ENCODE peak calls at places on chromosomes 4 and X, in eight cellular contexts. One of them, this sample, is unnamed.

GRCh38 chr4:1239141-1239948 is 9.6 kb downstream of the CTBP1 start:
- DNase-seq in left lung: peak; percentile 57
- DNase-seq in stomach: no peak
- DNase-seq in fibroblast of mammary gland: no peak
- DNase-seq in lower leg skin: no peak
- DNase-seq in HFFc6: no peak
- DNase-seq in endodermal cell: no peak
- DNase-seq in AG04450: no peak
- DNase-seq in this sample: no peak

GRCh38 chrX:41276661-41277506 is 57.1 kb upstream of the DDX3X start:
- DNase-seq in left lung: no peak
- DNase-seq in stomach: no peak
- DNase-seq in fibroblast of mammary gland: no peak
- DNase-seq in lower leg skin: no peak
- DNase-seq in HFFc6: no peak
- DNase-seq in endodermal cell: peak; percentile 61
- DNase-seq in AG04450: no peak
- DNase-seq in this sample: no peak

GRCh38 chr4:118879409-118879808 is 9.2 kb upstream of the SYNPO2 start:
- DNase-seq in left lung: peak; percentile 28
- DNase-seq in stomach: no peak
- DNase-seq in fibroblast of mammary gland: no peak
- DNase-seq in lower leg skin: no peak
- DNase-seq in HFFc6: no peak
- DNase-seq in endodermal cell: no peak
- DNase-seq in AG04450: no peak
- DNase-seq in this sample: no peak

GRCh38 chrX:65148232-65148631 is 172.0 kb upstream of the ZC4H2 start:
- DNase-seq in left lung: no peak
- DNase-seq in stomach: no peak
- DNase-seq in fibroblast of mammary gland: no peak
- DNase-seq in lower leg skin: no peak
- DNase-seq in HFFc6: no peak
- DNase-seq in endodermal cell: no peak
- DNase-seq in AG04450: no peak
- DNase-seq in this sample: no peak

GRCh38 chr4:151197258-151197657 is 79.7 kb upstream of the PRSS48 start:
- DNase-seq in left lung: no peak
- DNase-seq in stomach: no peak
- DNase-seq in fibroblast of mammary gland: peak; percentile 86
- DNase-seq in lower leg skin: peak; percentile 85
- DNase-seq in HFFc6: peak; percentile 72
- DNase-seq in endodermal cell: no peak
- DNase-seq in AG04450: no peak
- DNase-seq in this sample: no peak

GRCh38 chrX:18890724-18891560 is 93.0 kb downstream of the PHKA2 start:
- DNase-seq in left lung: no peak
- DNase-seq in stomach: no peak
- DNase-seq in fibroblast of mammary gland: no peak
- DNase-seq in lower leg skin: no peak
- DNase-seq in HFFc6: no peak
- DNase-seq in endodermal cell: no peak
- DNase-seq in AG04450: no peak
- DNase-seq in this sample: no peak

GRCh38 chrX:39953879-39954278 is 143.9 kb downstream of the BCOR start:
- DNase-seq in left lung: peak; percentile 86
- DNase-seq in stomach: peak; percentile 93
- DNase-seq in fibroblast of mammary gland: peak; percentile 30
- DNase-seq in lower leg skin: peak; percentile 14
- DNase-seq in HFFc6: no peak
- DNase-seq in endodermal cell: no peak
- DNase-seq in AG04450: peak; percentile 8
- DNase-seq in this sample: no peak

GRCh38 chr4:141329174-141329569 is 108.5 kb downstream of the ZNF330 start:
- DNase-seq in left lung: no peak
- DNase-seq in stomach: no peak
- DNase-seq in fibroblast of mammary gland: peak; percentile 92
- DNase-seq in lower leg skin: peak; percentile 35
- DNase-seq in HFFc6: peak; percentile 78
- DNase-seq in endodermal cell: no peak
- DNase-seq in AG04450: peak; percentile 15
- DNase-seq in this sample: no peak

GRCh38 chrX:30627818-30628652 is 25.2 kb upstream of the GK start:
- DNase-seq in left lung: no peak
- DNase-seq in stomach: no peak
- DNase-seq in fibroblast of mammary gland: peak; percentile 11
- DNase-seq in lower leg skin: no peak
- DNase-seq in HFFc6: no peak
- DNase-seq in endodermal cell: no peak
- DNase-seq in AG04450: no peak
- DNase-seq in this sample: no peak

GRCh38 chrX:30010471-30010870 is 204.9 kb upstream of the MAGEB2 start:
- DNase-seq in left lung: no peak
- DNase-seq in stomach: no peak
- DNase-seq in fibroblast of mammary gland: no peak
- DNase-seq in lower leg skin: no peak
- DNase-seq in HFFc6: peak; percentile 17
- DNase-seq in endodermal cell: no peak
- DNase-seq in AG04450: no peak
- DNase-seq in this sample: no peak

GRCh38 chrX:84188320-84188834 is 378 bp upstream of the RPS6KA6 start:
- DNase-seq in left lung: peak; percentile 71
- DNase-seq in stomach: peak; percentile 51
- DNase-seq in fibroblast of mammary gland: peak; percentile 44
- DNase-seq in lower leg skin: no peak
- DNase-seq in HFFc6: peak; percentile 32
- DNase-seq in endodermal cell: no peak
- DNase-seq in AG04450: peak; percentile 26
- DNase-seq in this sample: peak; percentile 23

GRCh38 chrX:74536142-74537010 is 78.0 kb downstream of the RLIM start:
- DNase-seq in left lung: peak; percentile 90
- DNase-seq in stomach: peak; percentile 64
- DNase-seq in fibroblast of mammary gland: peak; percentile 85
- DNase-seq in lower leg skin: peak; percentile 21
- DNase-seq in HFFc6: peak; percentile 73
- DNase-seq in endodermal cell: peak; percentile 82
- DNase-seq in AG04450: peak; percentile 71
- DNase-seq in this sample: peak; percentile 57
- TF ChIP-seq CTCF in left lung: peak; percentile 48
- TF ChIP-seq CTCF in stomach: peak; percentile 48
- TF ChIP-seq CTCF in fibroblast of mammary gland: peak; percentile 31
- TF ChIP-seq CTCF in lower leg skin: no peak
- TF ChIP-seq CTCF in HFFc6: peak; percentile 64
- TF ChIP-seq CTCF in endodermal cell: peak; percentile 65
- TF ChIP-seq CTCF in AG04450: peak; percentile 48
- TF ChIP-seq CTCF in this sample: no peak

GRCh38 chr4:161317000-161317399 is 846.8 kb downstream of the FSTL5 start:
- DNase-seq in left lung: no peak
- DNase-seq in stomach: no peak
- DNase-seq in fibroblast of mammary gland: no peak
- DNase-seq in lower leg skin: no peak
- DNase-seq in HFFc6: no peak
- DNase-seq in endodermal cell: no peak
- DNase-seq in AG04450: no peak
- DNase-seq in this sample: no peak

GRCh38 chr4:161320377-161320776 is 843.4 kb downstream of the FSTL5 start:
- DNase-seq in left lung: no peak
- DNase-seq in stomach: no peak
- DNase-seq in fibroblast of mammary gland: no peak
- DNase-seq in lower leg skin: no peak
- DNase-seq in HFFc6: no peak
- DNase-seq in endodermal cell: peak; percentile 71
- DNase-seq in AG04450: no peak
- DNase-seq in this sample: no peak
- TF ChIP-seq CTCF in left lung: no peak
- TF ChIP-seq CTCF in stomach: no peak
- TF ChIP-seq CTCF in fibroblast of mammary gland: peak; percentile 2
- TF ChIP-seq CTCF in lower leg skin: no peak
- TF ChIP-seq CTCF in HFFc6: no peak
- TF ChIP-seq CTCF in endodermal cell: peak; percentile 83
- TF ChIP-seq CTCF in AG04450: no peak
- TF ChIP-seq CTCF in this sample: no peak

GRCh38 chr4:21848001-21848400 is 100.6 kb downstream of the KCNIP4 start:
- DNase-seq in left lung: no peak
- DNase-seq in stomach: no peak
- DNase-seq in fibroblast of mammary gland: no peak
- DNase-seq in lower leg skin: no peak
- DNase-seq in HFFc6: no peak
- DNase-seq in endodermal cell: no peak
- DNase-seq in AG04450: no peak
- DNase-seq in this sample: no peak
- TF ChIP-seq CTCF in left lung: no peak
- TF ChIP-seq CTCF in stomach: no peak
- TF ChIP-seq CTCF in fibroblast of mammary gland: no peak
- TF ChIP-seq CTCF in lower leg skin: no peak
- TF ChIP-seq CTCF in HFFc6: no peak
- TF ChIP-seq CTCF in endodermal cell: no peak
- TF ChIP-seq CTCF in AG04450: no peak
- TF ChIP-seq CTCF in this sample: no peak

GRCh38 chrX:23953908-23954269 is 46.1 kb downstream of the CXorf58 start:
- DNase-seq in left lung: no peak
- DNase-seq in stomach: no peak
- DNase-seq in fibroblast of mammary gland: no peak
- DNase-seq in lower leg skin: no peak
- DNase-seq in HFFc6: no peak
- DNase-seq in endodermal cell: no peak
- DNase-seq in AG04450: no peak
- DNase-seq in this sample: no peak
- TF ChIP-seq CTCF in left lung: no peak
- TF ChIP-seq CTCF in stomach: no peak
- TF ChIP-seq CTCF in fibroblast of mammary gland: no peak
- TF ChIP-seq CTCF in lower leg skin: no peak
- TF ChIP-seq CTCF in HFFc6: peak; percentile 21
- TF ChIP-seq CTCF in endodermal cell: peak; percentile 54
- TF ChIP-seq CTCF in AG04450: no peak
- TF ChIP-seq CTCF in this sample: no peak

GRCh38 chrX:109841257-109841656 is 108.2 kb upstream of the ACSL4 start:
- DNase-seq in left lung: no peak
- DNase-seq in stomach: no peak
- DNase-seq in fibroblast of mammary gland: no peak
- DNase-seq in lower leg skin: no peak
- DNase-seq in HFFc6: no peak
- DNase-seq in endodermal cell: no peak
- DNase-seq in AG04450: no peak
- DNase-seq in this sample: no peak

GRCh38 chrX:109840585-109840984 is 107.5 kb upstream of the ACSL4 start:
- DNase-seq in left lung: no peak
- DNase-seq in stomach: no peak
- DNase-seq in fibroblast of mammary gland: peak; percentile 97
- DNase-seq in lower leg skin: peak; percentile 17
- DNase-seq in HFFc6: peak; percentile 75
- DNase-seq in endodermal cell: no peak
- DNase-seq in AG04450: peak; percentile 81
- DNase-seq in this sample: no peak

GRCh38 chrX:109842611-109843010 is 109.6 kb upstream of the ACSL4 start:
- DNase-seq in left lung: no peak
- DNase-seq in stomach: no peak
- DNase-seq in fibroblast of mammary gland: no peak
- DNase-seq in lower leg skin: no peak
- DNase-seq in HFFc6: no peak
- DNase-seq in endodermal cell: no peak
- DNase-seq in AG04450: no peak
- DNase-seq in this sample: no peak

GRCh38 chrX:109841869-109842579 is 109.0 kb upstream of the ACSL4 start:
- DNase-seq in left lung: no peak
- DNase-seq in stomach: no peak
- DNase-seq in fibroblast of mammary gland: peak; percentile 53
- DNase-seq in lower leg skin: no peak
- DNase-seq in HFFc6: peak; percentile 35
- DNase-seq in endodermal cell: no peak
- DNase-seq in AG04450: no peak
- DNase-seq in this sample: no peak

DNA sequence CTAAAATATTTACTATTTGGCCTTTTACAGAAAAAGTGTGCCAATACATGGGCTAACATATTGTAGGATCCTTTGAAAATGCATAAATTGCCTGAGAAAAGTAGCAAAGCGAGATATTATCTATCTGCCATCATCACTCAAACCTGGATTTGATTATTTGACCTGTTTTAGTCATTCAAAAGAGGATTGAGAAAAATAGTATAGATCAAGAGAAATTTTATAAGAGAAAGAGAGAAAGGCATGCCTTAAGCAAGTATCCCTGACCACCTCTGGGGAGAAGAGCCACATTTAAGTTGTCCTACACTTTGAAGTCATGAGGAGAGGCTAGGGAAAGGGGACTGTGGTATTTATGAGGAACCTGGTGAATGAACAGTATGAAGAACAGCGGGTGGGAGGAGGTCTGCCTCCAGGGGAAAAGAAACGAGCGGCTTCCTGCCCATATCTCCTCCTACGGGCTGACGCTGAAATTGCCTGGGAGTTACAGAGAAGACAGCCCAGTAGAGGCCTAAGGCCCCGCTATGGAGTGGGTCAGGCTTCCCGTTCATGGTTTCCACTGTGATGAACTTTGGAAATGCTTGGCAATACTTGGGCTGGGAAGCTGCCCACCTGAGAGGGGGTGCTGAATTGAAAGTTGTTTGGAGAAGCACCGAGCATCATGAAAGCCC is 106.8 kb upstream of the ACSL4 start:
- DNase-seq in left lung: no peak
- DNase-seq in stomach: no peak
- DNase-seq in fibroblast of mammary gland: peak; percentile 63
- DNase-seq in lower leg skin: no peak
- DNase-seq in HFFc6: no peak
- DNase-seq in endodermal cell: peak; percentile 77
- DNase-seq in AG04450: no peak
- DNase-seq in this sample: no peak
- TF ChIP-seq CTCF in left lung: no peak
- TF ChIP-seq CTCF in stomach: no peak
- TF ChIP-seq CTCF in fibroblast of mammary gland: peak; percentile 30
- TF ChIP-seq CTCF in lower leg skin: no peak
- TF ChIP-seq CTCF in HFFc6: no peak
- TF ChIP-seq CTCF in endodermal cell: peak; percentile 72
- TF ChIP-seq CTCF in AG04450: no peak
- TF ChIP-seq CTCF in this sample: no peak